ENCODE peak calls at places on chromosomes 12 and 14, in nine cellular contexts. T is thyroid gland; M is left ventricle myocardium inferior; V is epithelial cell of prostate; B is activated T-helper 1 cell treated with anti-CD3 and anti-CD28 coated beads, Interleukin-12 subunit alpha, Interleukin-12 subunit beta, Interleukin-2, Interleukin-4 antibody, amounts not matched to agents 30 ng/mL and 10 ng/mL and 1 ng/mL, durations not matched to agents 14 hours and 24 hours and 36 hours; I is T-helper 9 cell; Z is uterus; A is NCI-H2227 treated with DMSO at 0.1 percent for 48 hours; G is foreskin keratinocyte. K is an unnamed sample.

GRCh38 chr14:60506985-60507829 is 1.7 kb upstream of the SIX6 start:
- DNase-seq in T (no peak), M (no peak), V (no peak), B (no peak), I (no peak), Z (no peak), A (no peak), G (no peak), K (no peak)

GRCh38 chr14:50501642-50502041 is 30.7 kb downstream of the MAP4K5 start:
- DNase-seq in T (no peak), M (no peak), V (no peak), B (no peak), I (no peak), Z (no peak), A (no peak), G (peak), K (no peak)

GRCh38 chr12:130118181-130118580 is 44.1 kb upstream of the FZD10 start:
- DNase-seq in T (no peak), M (no peak), V (no peak), B (no peak), I (no peak), Z (no peak), A (no peak), G (no peak), K (no peak)

GRCh38 chr12:106672308-106673085 is 89.7 kb downstream of the RFX4 start:
- DNase-seq in T (no peak), M (no peak), V (no peak), B (no peak), I (no peak), Z (no peak), A (peak), G (no peak), K (no peak)

GRCh38 chr12:101173197-101173749 is 36.8 kb downstream of the SLC5A8 start:
- DNase-seq in T (peak), M (no peak), V (no peak), B (no peak), I (no peak), Z (no peak), A (no peak), G (no peak), K (no peak)

GRCh38 chr14:29652586-29652985 is 275.1 kb downstream of the PRKD1 start:
- DNase-seq in T (no peak), M (no peak), V (no peak), B (no peak), I (no peak), Z (no peak), A (no peak), G (no peak), K (no peak)

GRCh38 chr12:56836317-56836716 is 73.2 kb downstream of the HSD17B6 start:
- DNase-seq in T (peak), M (peak), V (peak), B (no peak), I (no peak), Z (no peak), A (no peak), G (peak), K (no peak)

GRCh38 chr12:127485528-127485927 is 781.4 kb upstream of the TMEM132C start:
- DNase-seq in T (no peak), M (no peak), V (no peak), B (peak), I (no peak), Z (no peak), A (no peak), G (peak), K (no peak)

GRCh38 chr14:24103451-24103850 is 9.3 kb downstream of the PCK2 start:
- DNase-seq in T (no peak), M (no peak), V (no peak), B (no peak), I (no peak), Z (no peak), A (no peak), G (no peak), K (no peak)

GRCh38 chr12:16914853-16915252 is 308.9 kb upstream of the LMO3 start:
- DNase-seq in T (no peak), M (no peak), V (no peak), B (no peak), I (no peak), Z (no peak), A (no peak), G (no peak), K (no peak)